ENCODE peak calls at places on chromosomes 1 and 21, in nine cellular contexts. One of them, this sample, is unnamed.

GRCh38 chr1:48418742-48419141 is 53.3 kb downstream of the SPATA6 start:
- ATAC-seq in heart right ventricle: no peak
- ATAC-seq in effector memory CD8-positive, alpha-beta T cell: no peak
- ATAC-seq in left ventricle myocardium superior: no peak
- ATAC-seq in Right ventricle myocardium inferior: no peak
- ATAC-seq in activated CD8-positive, alpha-beta T cell treated with anti-CD3 and anti-CD28 coated beads for 36 hours: no peak
- ATAC-seq in aorta: no peak
- ATAC-seq in activated naive CD8-positive, alpha-beta T cell treated with anti-CD3 and anti-CD28 coated beads, Interleukin-2, amount 50 U/mL, for 24 hours: no peak
- ATAC-seq in foreskin keratinocyte: no peak
- ATAC-seq in this sample: no peak

GRCh38 chr1:45516465-45516864 is 5.2 kb downstream of the PRDX1 start:
- ATAC-seq in heart right ventricle: no peak
- ATAC-seq in effector memory CD8-positive, alpha-beta T cell: no peak
- ATAC-seq in left ventricle myocardium superior: no peak
- ATAC-seq in Right ventricle myocardium inferior: no peak
- ATAC-seq in activated CD8-positive, alpha-beta T cell treated with anti-CD3 and anti-CD28 coated beads for 36 hours: no peak
- ATAC-seq in aorta: no peak
- ATAC-seq in activated naive CD8-positive, alpha-beta T cell treated with anti-CD3 and anti-CD28 coated beads, Interleukin-2, amount 50 U/mL, for 24 hours: no peak
- ATAC-seq in foreskin keratinocyte: no peak
- ATAC-seq in this sample: no peak

GRCh38 chr1:201896951-201897391 is 8.3 kb downstream of the SHISA4 start:
- ATAC-seq in heart right ventricle: peak; percentile 53
- ATAC-seq in effector memory CD8-positive, alpha-beta T cell: no peak
- ATAC-seq in left ventricle myocardium superior: peak; percentile 79
- ATAC-seq in Right ventricle myocardium inferior: peak; percentile 59
- ATAC-seq in activated CD8-positive, alpha-beta T cell treated with anti-CD3 and anti-CD28 coated beads for 36 hours: no peak
- ATAC-seq in aorta: peak; percentile 55
- ATAC-seq in activated naive CD8-positive, alpha-beta T cell treated with anti-CD3 and anti-CD28 coated beads, Interleukin-2, amount 50 U/mL, for 24 hours: no peak
- ATAC-seq in foreskin keratinocyte: peak; percentile 48
- ATAC-seq in this sample: no peak

GRCh38 chr21:25670726-25671125 is 31.7 kb downstream of the JAM2 start:
- ATAC-seq in heart right ventricle: peak; percentile 59
- ATAC-seq in effector memory CD8-positive, alpha-beta T cell: no peak
- ATAC-seq in left ventricle myocardium superior: peak; percentile 80
- ATAC-seq in Right ventricle myocardium inferior: peak; percentile 68
- ATAC-seq in activated CD8-positive, alpha-beta T cell treated with anti-CD3 and anti-CD28 coated beads for 36 hours: no peak
- ATAC-seq in aorta: peak; percentile 69
- ATAC-seq in activated naive CD8-positive, alpha-beta T cell treated with anti-CD3 and anti-CD28 coated beads, Interleukin-2, amount 50 U/mL, for 24 hours: no peak
- ATAC-seq in foreskin keratinocyte: no peak
- ATAC-seq in this sample: no peak

GRCh38 chr1:110888049-110888448 is 15.1 kb downstream of the CD53 start:
- ATAC-seq in heart right ventricle: no peak
- ATAC-seq in effector memory CD8-positive, alpha-beta T cell: peak; percentile 68
- ATAC-seq in left ventricle myocardium superior: no peak
- ATAC-seq in Right ventricle myocardium inferior: no peak
- ATAC-seq in activated CD8-positive, alpha-beta T cell treated with anti-CD3 and anti-CD28 coated beads for 36 hours: peak; percentile 46
- ATAC-seq in aorta: no peak
- ATAC-seq in activated naive CD8-positive, alpha-beta T cell treated with anti-CD3 and anti-CD28 coated beads, Interleukin-2, amount 50 U/mL, for 24 hours: peak; percentile 59
- ATAC-seq in foreskin keratinocyte: no peak
- ATAC-seq in this sample: no peak

GRCh38 chr1:193259619-193260018 is 73.2 kb upstream of the B3GALT2 start:
- ATAC-seq in heart right ventricle: no peak
- ATAC-seq in effector memory CD8-positive, alpha-beta T cell: no peak
- ATAC-seq in left ventricle myocardium superior: no peak
- ATAC-seq in Right ventricle myocardium inferior: no peak
- ATAC-seq in activated CD8-positive, alpha-beta T cell treated with anti-CD3 and anti-CD28 coated beads for 36 hours: no peak
- ATAC-seq in aorta: no peak
- ATAC-seq in activated naive CD8-positive, alpha-beta T cell treated with anti-CD3 and anti-CD28 coated beads, Interleukin-2, amount 50 U/mL, for 24 hours: no peak
- ATAC-seq in foreskin keratinocyte: no peak
- ATAC-seq in this sample: no peak

GRCh38 chr1:183568176-183569041 is 21.9 kb downstream of the NCF2 start:
- ATAC-seq in heart right ventricle: peak; percentile 56
- ATAC-seq in effector memory CD8-positive, alpha-beta T cell: no peak
- ATAC-seq in left ventricle myocardium superior: peak; percentile 55
- ATAC-seq in Right ventricle myocardium inferior: peak; percentile 38
- ATAC-seq in activated CD8-positive, alpha-beta T cell treated with anti-CD3 and anti-CD28 coated beads for 36 hours: no peak
- ATAC-seq in aorta: peak; percentile 50
- ATAC-seq in activated naive CD8-positive, alpha-beta T cell treated with anti-CD3 and anti-CD28 coated beads, Interleukin-2, amount 50 U/mL, for 24 hours: no peak
- ATAC-seq in foreskin keratinocyte: no peak
- ATAC-seq in this sample: no peak

GRCh38 chr1:59976194-59977074 is 49.9 kb upstream of the CYP2J2 start:
- ATAC-seq in heart right ventricle: peak; percentile 45
- ATAC-seq in effector memory CD8-positive, alpha-beta T cell: no peak
- ATAC-seq in left ventricle myocardium superior: peak; percentile 69
- ATAC-seq in Right ventricle myocardium inferior: peak; percentile 60
- ATAC-seq in activated CD8-positive, alpha-beta T cell treated with anti-CD3 and anti-CD28 coated beads for 36 hours: no peak
- ATAC-seq in aorta: peak; percentile 77
- ATAC-seq in activated naive CD8-positive, alpha-beta T cell treated with anti-CD3 and anti-CD28 coated beads, Interleukin-2, amount 50 U/mL, for 24 hours: no peak
- ATAC-seq in foreskin keratinocyte: peak; percentile 72
- ATAC-seq in this sample: no peak